ENCODE peak calls at places on chromosomes 3 and 15, in five cellular contexts. T is CD8-positive, alpha-beta memory T cell; C is HS-27A; I is stimulated activated CD4-positive, alpha-beta T cell treated with anti-CD3 and anti-CD28 coated beads, Interleukin-2, amount 100 ng/mL, for 48 hours; J is A172. A is an unnamed sample.

GRCh38 chr15:78263907-78264303 is 457 bp upstream of the DNAJA4 start:
- DNase-seq in T (no peak), C (no peak), I (no peak), J (no peak), A (no peak)

GRCh38 chr3:81765425-81765824 is 4.0 kb upstream of the GBE1 start:
- DNase-seq in T (no peak), C (no peak), I (no peak), J (no peak), A (no peak)

GRCh38 chr3:185120126-185120525 is 32.7 kb downstream of the C3orf70 start:
- DNase-seq in T (no peak), C (no peak), I (no peak), J (no peak), A (no peak)

GRCh38 chr15:29687939-29688884 is 134.1 kb downstream of the TJP1 start:
- DNase-seq in T (no peak), C (no peak), I (no peak), J (no peak), A (no peak)

GRCh38 chr3:23961064-23961463 is 16.0 kb downstream of the NR1D2 start:
- DNase-seq in T (no peak), C (no peak), I (no peak), J (no peak), A (no peak)

GRCh38 chr15:67109141-67110034 is 44.0 kb downstream of the SMAD3 start:
- DNase-seq in T (peak), C (no peak), I (no peak), J (peak), A (no peak)

GRCh38 chr3:67327582-67327981 is 326.8 kb downstream of the SUCLG2 start:
- DNase-seq in T (no peak), C (no peak), I (no peak), J (no peak), A (no peak)

GRCh38 chr15:22939652-22940061 is 40.5 kb downstream of the CYFIP1 start:
- DNase-seq in T (no peak), C (no peak), I (no peak), J (no peak), A (no peak)